ENCODE peak calls at places on chromosome 5, in nine cellular contexts. L, D, H, Y, W, V, B, F and K are unnamed samples.

GRCh38 chr5:162956570-162956969 is 480.8 kb upstream of the CCNG1 start:
- DNase-seq in L (no peak), D (no peak), H (no peak), Y (no peak), W (no peak), V (no peak), B (no peak), F (no peak), K (no peak)

GRCh38 chr5:126509339-126509738 is 85.7 kb downstream of the ALDH7A1 start:
- DNase-seq in L (no peak), D (no peak), H (no peak), Y (no peak), W (no peak), V (no peak), B (no peak), F (peak), K (no peak)

GRCh38 chr5:119070578-119070827 is 384 bp upstream of the DMXL1 start:
- DNase-seq in L (no peak), D (no peak), H (no peak), Y (no peak), W (no peak), V (no peak), B (peak), F (no peak), K (no peak)

GRCh38 chr5:17426104-17426739 is 71.8 kb upstream of the TAF11L2 start:
- DNase-seq in L (no peak), D (no peak), H (no peak), Y (no peak), W (no peak), V (no peak), B (no peak), F (no peak), K (no peak)

GRCh38 chr5:58009754-58010153 is 450.1 kb downstream of the PLK2 start:
- DNase-seq in L (no peak), D (no peak), H (no peak), Y (no peak), W (no peak), V (no peak), B (no peak), F (no peak), K (no peak)

GRCh38 chr5:140322751-140323731 is 20.1 kb upstream of the PFDN1 start:
- DNase-seq in L (no peak), D (peak), H (no peak), Y (no peak), W (peak), V (peak), B (no peak), F (peak), K (no peak)

GRCh38 chr5:51882647-51883046 is 499.4 kb downstream of the ISL1 start:
- DNase-seq in L (no peak), D (no peak), H (no peak), Y (no peak), W (no peak), V (no peak), B (no peak), F (no peak), K (no peak)

GRCh38 chr5:149322518-149322917 is 22.8 kb upstream of the GRPEL2 start:
- DNase-seq in L (no peak), D (no peak), H (no peak), Y (no peak), W (no peak), V (no peak), B (no peak), F (no peak), K (no peak)

GRCh38 chr5:31036407-31036806 is 157.1 kb upstream of the CDH6 start:
- DNase-seq in L (no peak), D (peak), H (no peak), Y (no peak), W (no peak), V (peak), B (no peak), F (no peak), K (no peak)

GRCh38 chr5:110909415-110909814 is 162.1 kb upstream of the TSLP start:
- DNase-seq in L (no peak), D (no peak), H (no peak), Y (no peak), W (no peak), V (no peak), B (no peak), F (no peak), K (no peak)

GRCh38 chr5:74401566-74402320 is 238.8 kb downstream of the ENC1 start:
- DNase-seq in L (no peak), D (no peak), H (no peak), Y (no peak), W (peak), V (no peak), B (no peak), F (no peak), K (no peak)